ENCODE peak calls at places on chromosome 1, in five cellular contexts. E is GM12891, P is HepG2, A is GM12878, F is K562. B is an unnamed sample.

GRCh38 chr1:198656500-198656932 is 17.7 kb downstream of the PTPRC start:
- DNase-seq in A (no peak), F (peak), P (no peak), E (no peak), B (no peak)

GRCh38 chr1:109399326-109399957 is 1.7 kb upstream of the SORT1 start:
- DNase-seq in E (no peak), P (peak), F (peak), A (no peak), B (no peak)

GRCh38 chr1:54795841-54796468 is 5.2 kb downstream of the TTC22 start:
- DNase-seq in E (no peak), A (no peak), F (no peak), P (no peak), B (no peak)

GRCh38 chr1:3850857-3851256 is 6.2 kb downstream of the CEP104 start:
- DNase-seq in A (no peak), P (no peak), F (no peak), E (no peak), B (no peak)

GRCh38 chr1:77783141-77783540 is 3.7 kb downstream of the MIGA1 start:
- DNase-seq in F (no peak), P (no peak), E (no peak), A (no peak), B (no peak)

GRCh38 chr1:94020764-94021579 is 100.0 kb downstream of the ABCA4 start:
- DNase-seq in E (no peak), A (no peak), P (no peak), F (no peak), B (no peak)

GRCh38 chr1:160256396-160257046 is 5.8 kb downstream of the DCAF8 start:
- DNase-seq in P (no peak), A (no peak), E (no peak), F (no peak), B (no peak)

GRCh38 chr1:114032271-114033218 is 53.3 kb downstream of the OLFML3 start:
- DNase-seq in E (no peak), A (no peak), F (no peak), P (no peak), B (no peak)

GRCh38 chr1:210696709-210697108 is 368.0 kb downstream of the HHAT start:
- DNase-seq in P (no peak), F (no peak), E (peak), A (peak), B (no peak)

GRCh38 chr1:164637461-164638375 is 78.7 kb downstream of the PBX1 start:
- DNase-seq in F (no peak), P (no peak), E (no peak), A (no peak), B (no peak)

GRCh38 chr1:41670558-41670957 is 186.1 kb upstream of the EDN2 start:
- DNase-seq in E (no peak), F (no peak), P (no peak), A (no peak), B (no peak)

GRCh38 chr1:170660281-170660713 is 3.6 kb upstream of the PRRX1 start:
- DNase-seq in A (no peak), P (no peak), F (no peak), E (no peak), B (no peak)

GRCh38 chr1:168321945-168322344 is 41.3 kb downstream of the TBX19 start:
- DNase-seq in P (peak), F (peak), A (no peak), E (no peak), B (no peak)

GRCh38 chr1:71638081-71638766 is 557.4 kb upstream of the ZRANB2 start:
- DNase-seq in F (no peak), A (no peak), P (no peak), E (no peak), B (no peak)

GRCh38 chr1:30527511-30528140 is 195.8 kb downstream of the MATN1 start:
- DNase-seq in F (no peak), A (no peak), E (no peak), P (no peak), B (no peak)

GRCh38 chr1:20590313-20590777 is 1.4 kb downstream of the CDA start:
- DNase-seq in F (no peak), A (no peak), E (no peak), P (peak), B (no peak)

GRCh38 chr1:108880850-108881249 is 4.1 kb downstream of the GPSM2 start:
- DNase-seq in F (no peak), A (no peak), E (no peak), P (no peak), B (no peak)

GRCh38 chr1:169795687-169796086 is 980 bp upstream of the METTL18 start:
- DNase-seq in F (peak), A (no peak), E (no peak), P (no peak), B (no peak)

GRCh38 chr1:84117868-84118267 is 26.2 kb upstream of the PRKACB start:
- DNase-seq in P (no peak), F (no peak), E (no peak), A (no peak), B (no peak)
- TF ChIP-seq TAF1 in P (no peak), F (no peak), E (no peak), A (no peak), B (no peak)

DNA sequence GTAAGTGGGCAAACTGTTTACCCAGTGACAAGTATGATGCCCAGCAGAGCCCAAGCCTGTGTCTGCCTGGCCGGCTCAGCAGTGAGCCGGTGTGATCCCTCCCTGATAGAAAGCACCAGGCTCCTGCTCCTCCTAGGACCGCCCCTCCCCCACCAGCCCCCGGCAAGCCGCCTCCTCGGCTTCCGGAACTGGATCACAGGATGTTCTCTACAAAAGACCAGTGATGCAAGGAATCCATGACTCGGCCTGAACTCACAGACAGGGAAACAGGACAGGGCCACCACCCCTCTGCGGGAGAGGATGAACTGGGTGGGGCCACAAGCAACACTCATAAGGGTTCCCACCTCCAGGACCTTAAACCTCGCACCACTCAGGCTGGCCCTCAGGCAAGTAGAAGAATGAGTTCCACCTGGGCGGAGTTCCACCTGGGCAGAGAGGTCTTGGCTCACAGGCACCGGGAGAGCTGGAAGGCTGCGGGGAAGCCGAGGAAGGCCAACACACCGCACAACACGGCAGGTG is 7.8 kb downstream of the ACOT7 start:
- DNase-seq in P (no peak), A (no peak), E (no peak), F (no peak), B (no peak)
- TF ChIP-seq POLR2A in P (no peak), A (no peak), E (no peak), F (no peak), B (no peak)

GRCh38 chr1:47769983-47770382 is 227.2 kb downstream of the TRABD2B start:
- DNase-seq in A (no peak), E (no peak), F (no peak), P (no peak), B (no peak)
- TF ChIP-seq TAF1 in A (no peak), E (no peak), F (no peak), P (no peak), B (no peak)

GRCh38 chr1:219138747-219139146 is 34.9 kb upstream of the LYPLAL1 start:
- DNase-seq in P (no peak), E (no peak), A (no peak), F (no peak), B (no peak)

GRCh38 chr1:219147571-219148019 is 26.1 kb upstream of the LYPLAL1 start:
- DNase-seq in P (no peak), E (no peak), A (no peak), F (peak), B (no peak)

GRCh38 chr1:219140308-219140877 is 33.3 kb upstream of the LYPLAL1 start:
- DNase-seq in E (no peak), F (no peak), A (no peak), P (no peak), B (no peak)

GRCh38 chr1:219144659-219145313 is 28.9 kb upstream of the LYPLAL1 start:
- DNase-seq in F (no peak), E (no peak), A (no peak), P (no peak), B (no peak)

DNA sequence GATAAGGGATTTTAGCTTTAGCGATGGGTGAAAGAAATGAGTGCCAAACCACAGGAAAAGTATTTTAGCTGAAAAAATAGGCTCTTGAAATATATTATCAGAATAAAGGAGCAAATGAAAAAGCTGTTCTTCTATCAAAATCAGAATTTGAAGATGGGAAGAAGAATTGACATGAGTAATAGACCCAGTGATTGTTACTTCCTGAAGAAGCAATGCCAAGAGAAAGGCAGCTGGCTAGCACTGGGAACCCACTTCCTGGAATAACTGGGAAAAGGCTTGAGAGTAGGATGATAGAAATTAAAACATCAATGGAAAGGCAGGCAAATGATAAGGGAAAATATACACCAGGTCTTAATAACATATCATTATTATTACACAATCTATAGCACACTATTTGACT is 29.9 kb upstream of the LYPLAL1 start:
- DNase-seq in E (no peak), F (no peak), P (no peak), A (no peak), B (no peak)
- TF ChIP-seq POLR2A in E (no peak), F (no peak), P (no peak), A (no peak), B (no peak)

DNA sequence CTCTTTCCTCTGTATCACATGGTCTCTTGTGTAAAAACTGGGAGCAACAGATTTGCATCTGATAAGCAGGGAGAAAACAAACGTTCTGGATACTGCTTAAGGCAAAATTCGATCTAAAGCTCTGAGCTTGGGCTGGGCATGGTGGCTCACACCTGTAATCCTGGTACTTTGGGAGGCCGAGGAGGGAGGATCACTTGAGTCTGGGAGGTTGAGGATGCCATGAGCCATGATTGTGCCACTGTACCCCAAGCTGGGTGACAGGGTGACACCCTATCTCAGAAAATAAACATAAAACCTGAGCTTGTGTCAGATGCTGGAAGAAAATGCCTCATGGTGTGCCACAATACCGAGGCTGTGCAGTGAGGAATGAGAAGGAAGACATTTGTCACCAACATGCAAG is 73.9 kb downstream of the SCCPDH start:
- DNase-seq in E (no peak), P (no peak), F (no peak), A (no peak), B (no peak)
- TF ChIP-seq TAF1 in E (no peak), P (no peak), F (no peak), A (no peak), B (no peak)

GRCh38 chr1:231413749-231414082 is 8.4 kb downstream of the EGLN1 start:
- DNase-seq in P (no peak), E (no peak), A (no peak), F (no peak), B (no peak)

GRCh38 chr1:231408528-231409094 is 13.5 kb downstream of the EGLN1 start:
- DNase-seq in F (no peak), P (no peak), E (no peak), A (no peak), B (no peak)

GRCh38 chr1:231407049-231407448 is 15.0 kb downstream of the EGLN1 start:
- DNase-seq in A (no peak), E (no peak), P (no peak), F (no peak), B (no peak)

GRCh38 chr1:231407537-231408396 is 14.3 kb downstream of the EGLN1 start:
- DNase-seq in A (no peak), P (no peak), E (no peak), F (no peak), B (no peak)

GRCh38 chr1:231410041-231410591 is 12.0 kb downstream of the EGLN1 start:
- DNase-seq in P (no peak), A (no peak), F (no peak), E (no peak), B (no peak)
- TF ChIP-seq POLR2A in P (no peak), A (no peak), F (no peak), E (no peak), B (no peak)

GRCh38 chr1:162997499-162998285 is 71.5 kb upstream of the RGS4 start:
- DNase-seq in A (no peak), E (no peak), P (no peak), F (no peak), B (no peak)
- TF ChIP-seq TAF1 in A (no peak), E (no peak), P (no peak), F (no peak), B (no peak)

DNA sequence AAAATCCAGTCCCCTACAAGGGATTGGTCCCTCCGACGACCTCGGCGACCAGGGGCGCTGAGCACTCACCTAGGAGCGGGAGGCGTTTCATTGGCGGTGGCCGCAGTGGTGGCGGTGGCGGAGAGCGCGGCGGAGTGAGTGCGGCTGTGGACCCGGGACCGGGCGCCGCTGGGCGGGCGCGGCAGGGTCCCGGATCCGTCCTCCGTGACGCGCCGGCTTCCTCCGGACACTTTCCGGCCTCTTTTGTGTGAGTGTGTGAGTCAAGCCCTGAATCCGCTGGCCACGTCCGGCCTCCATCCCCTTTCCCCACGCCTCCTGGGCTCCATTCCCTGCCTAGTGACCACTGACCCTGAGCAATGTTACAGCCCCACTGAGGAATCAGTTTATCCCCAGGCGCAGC is at the start of gene ADGRL4:
- DNase-seq in A (no peak), F (no peak), P (no peak), E (no peak), B (no peak)
- TF ChIP-seq POLR2A in A (no peak), F (no peak), P (no peak), E (no peak), B (no peak)